ENCODE peak calls at places on chromosomes 11 and 22, in five cellular contexts. One of them, this sample, is unnamed. For H3K27me3 and H3K36me3, the result is how much of the 10 kb centered on the place peaks cover.

GRCh38 chr22:33883561-33883960 is 36.7 kb downstream of the LARGE1 start:
- DNase-seq in colonic mucosa: no peak
- DNase-seq in HCT116: no peak
- DNase-seq in thyroid gland: no peak
- DNase-seq in fibroblast of lung: peak
- DNase-seq in this sample: no peak

GRCh38 chr11:130070109-130070828 is 575 bp downstream of the APLP2 start:
- DNase-seq in colonic mucosa: peak
- DNase-seq in fibroblast of lung: peak
- DNase-seq in thyroid gland: peak
- DNase-seq in HCT116: no peak
- DNase-seq in this sample: peak

GRCh38 chr11:70525006-70525405 is 126.7 kb downstream of the CTTN start:
- DNase-seq in colonic mucosa: no peak
- DNase-seq in fibroblast of lung: no peak
- DNase-seq in thyroid gland: no peak
- DNase-seq in HCT116: no peak
- DNase-seq in this sample: no peak

GRCh38 chr22:37032535-37033460 is 13.3 kb downstream of the MPST start:
- DNase-seq in fibroblast of lung: peak
- DNase-seq in thyroid gland: peak
- DNase-seq in colonic mucosa: peak
- DNase-seq in HCT116: no peak
- DNase-seq in this sample: no peak

GRCh38 chr22:33054276-33054675 is 3.9 kb downstream of the SYN3 start:
- DNase-seq in colonic mucosa: no peak
- DNase-seq in HCT116: no peak
- DNase-seq in thyroid gland: no peak
- DNase-seq in fibroblast of lung: no peak
- DNase-seq in this sample: no peak

GRCh38 chr11:107040447-107041444 is 22.5 kb upstream of the GUCY1A2 start:
- DNase-seq in colonic mucosa: no peak
- DNase-seq in HCT116: no peak
- DNase-seq in thyroid gland: no peak
- DNase-seq in fibroblast of lung: peak
- DNase-seq in this sample: no peak

GRCh38 chr11:65204646-65205601 is 23.2 kb downstream of the CAPN1 start:
- DNase-seq in colonic mucosa: no peak
- DNase-seq in thyroid gland: no peak
- DNase-seq in HCT116: no peak
- DNase-seq in fibroblast of lung: peak
- DNase-seq in this sample: peak

GRCh38 chr11:70833554-70833953 is 418.8 kb downstream of the SHANK2 start:
- DNase-seq in colonic mucosa: no peak
- DNase-seq in fibroblast of lung: no peak
- DNase-seq in thyroid gland: no peak
- DNase-seq in HCT116: no peak
- DNase-seq in this sample: no peak

GRCh38 chr11:57476883-57477506 is 16.7 kb downstream of the RTN4RL2 start:
- DNase-seq in fibroblast of lung: peak
- DNase-seq in thyroid gland: no peak
- DNase-seq in HCT116: no peak
- DNase-seq in colonic mucosa: peak
- DNase-seq in this sample: no peak

GRCh38 chr11:121767433-121767832 is 314.7 kb upstream of the SORL1-AS1 start:
- DNase-seq in fibroblast of lung: no peak
- DNase-seq in thyroid gland: no peak
- DNase-seq in HCT116: no peak
- DNase-seq in colonic mucosa: no peak
- DNase-seq in this sample: no peak

GRCh38 chr11:32792948-32793475 is 1.4 kb downstream of the CCDC73 start:
- DNase-seq in thyroid gland: peak
- DNase-seq in fibroblast of lung: peak
- DNase-seq in HCT116: peak
- DNase-seq in colonic mucosa: peak
- DNase-seq in this sample: peak

GRCh38 chr22:43110444-43110926 is at the start of gene BIK:
- DNase-seq in fibroblast of lung: no peak
- DNase-seq in thyroid gland: peak
- DNase-seq in HCT116: no peak
- DNase-seq in colonic mucosa: peak
- DNase-seq in this sample: peak
- H3K27me3 ChIP-seq in fibroblast of lung: under half
- H3K27me3 ChIP-seq in thyroid gland: under half
- H3K27me3 ChIP-seq in HCT116: under half
- H3K27me3 ChIP-seq in colonic mucosa: under half
- H3K27me3 ChIP-seq in this sample: under half

DNA sequence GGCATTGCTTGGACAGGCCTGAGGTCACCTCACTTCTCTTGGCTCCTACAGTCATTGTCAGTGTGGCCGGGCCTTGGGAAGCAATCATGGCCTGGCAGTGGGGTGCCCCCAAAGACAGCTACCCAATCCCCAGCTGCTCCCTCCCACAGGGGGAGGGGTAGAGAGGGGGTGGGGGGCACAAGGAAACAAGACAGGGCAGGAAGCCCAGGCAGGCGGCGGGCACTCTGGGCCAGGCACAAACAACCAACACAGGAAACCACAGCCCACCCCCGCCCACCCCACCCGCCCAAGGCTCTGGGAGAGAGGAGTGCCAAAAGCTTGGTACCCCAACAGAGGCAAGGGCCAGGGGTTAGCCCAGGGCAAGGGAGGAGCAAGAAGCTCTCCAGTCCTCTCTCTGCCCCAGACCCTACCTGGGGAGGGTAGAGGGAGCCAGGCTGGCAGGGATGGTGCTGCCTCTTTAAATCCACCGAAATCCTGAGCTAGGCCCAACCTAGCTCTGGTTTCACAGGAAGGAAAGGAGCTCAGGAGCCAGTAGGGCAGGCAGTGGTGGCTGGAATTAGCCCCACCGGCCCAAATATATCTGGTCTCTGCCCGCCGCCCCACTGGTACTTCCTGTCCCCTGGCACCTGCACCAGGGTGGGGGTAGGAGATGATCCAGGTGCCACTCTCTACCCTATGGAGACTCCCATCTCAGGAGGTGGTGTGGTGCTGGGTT is 12.2 kb downstream of the BCL9L start:
- DNase-seq in fibroblast of lung: no peak
- DNase-seq in colonic mucosa: no peak
- DNase-seq in HCT116: no peak
- DNase-seq in thyroid gland: peak
- DNase-seq in this sample: no peak
- H3K4me3 ChIP-seq in fibroblast of lung: peak
- H3K4me3 ChIP-seq in colonic mucosa: no peak
- H3K4me3 ChIP-seq in HCT116: peak
- H3K4me3 ChIP-seq in thyroid gland: no peak
- H3K4me3 ChIP-seq in this sample: peak

GRCh38 chr11:134158023-134158422 is 65.7 kb downstream of the NCAPD3 start:
- DNase-seq in colonic mucosa: no peak
- DNase-seq in HCT116: no peak
- DNase-seq in fibroblast of lung: no peak
- DNase-seq in thyroid gland: no peak
- DNase-seq in this sample: no peak
- H3K36me3 ChIP-seq in colonic mucosa: under half
- H3K36me3 ChIP-seq in HCT116: under half
- H3K36me3 ChIP-seq in fibroblast of lung: under half
- H3K36me3 ChIP-seq in thyroid gland: under half
- H3K36me3 ChIP-seq in this sample: under half

GRCh38 chr11:67355794-67356550 is 2.6 kb upstream of the POLD4 start:
- DNase-seq in colonic mucosa: peak
- DNase-seq in fibroblast of lung: no peak
- DNase-seq in thyroid gland: no peak
- DNase-seq in HCT116: no peak
- DNase-seq in this sample: no peak

GRCh38 chr11:67355023-67355793 is 1.9 kb upstream of the POLD4 start:
- DNase-seq in thyroid gland: no peak
- DNase-seq in HCT116: no peak
- DNase-seq in fibroblast of lung: no peak
- DNase-seq in colonic mucosa: no peak
- DNase-seq in this sample: no peak

GRCh38 chr11:67356867-67357561 is 3.7 kb upstream of the POLD4 start:
- DNase-seq in fibroblast of lung: peak
- DNase-seq in colonic mucosa: peak
- DNase-seq in HCT116: no peak
- DNase-seq in thyroid gland: peak
- DNase-seq in this sample: peak

GRCh38 chr11:67356551-67356866 is 3.2 kb upstream of the POLD4 start:
- DNase-seq in fibroblast of lung: no peak
- DNase-seq in HCT116: no peak
- DNase-seq in thyroid gland: no peak
- DNase-seq in colonic mucosa: no peak
- DNase-seq in this sample: no peak

GRCh38 chr11:67357831-67358555 is 4.6 kb upstream of the POLD4 start:
- DNase-seq in fibroblast of lung: peak
- DNase-seq in thyroid gland: peak
- DNase-seq in HCT116: no peak
- DNase-seq in colonic mucosa: peak
- DNase-seq in this sample: no peak
- H3K27me3 ChIP-seq in fibroblast of lung: under half
- H3K27me3 ChIP-seq in thyroid gland: under half
- H3K27me3 ChIP-seq in HCT116: under half
- H3K27me3 ChIP-seq in colonic mucosa: under half
- H3K27me3 ChIP-seq in this sample: under half

GRCh38 chr11:75403037-75403436 is 3.7 kb downstream of the RPS3 start:
- DNase-seq in HCT116: no peak
- DNase-seq in colonic mucosa: no peak
- DNase-seq in thyroid gland: no peak
- DNase-seq in fibroblast of lung: no peak
- DNase-seq in this sample: no peak
- H3K4me3 ChIP-seq in HCT116: no peak
- H3K4me3 ChIP-seq in colonic mucosa: no peak
- H3K4me3 ChIP-seq in thyroid gland: no peak
- H3K4me3 ChIP-seq in fibroblast of lung: no peak
- H3K4me3 ChIP-seq in this sample: no peak

GRCh38 chr11:86185346-86185745 is 59.2 kb upstream of the EED start:
- DNase-seq in HCT116: no peak
- DNase-seq in fibroblast of lung: no peak
- DNase-seq in colonic mucosa: no peak
- DNase-seq in thyroid gland: no peak
- DNase-seq in this sample: no peak
- H3K36me3 ChIP-seq in HCT116: under half
- H3K36me3 ChIP-seq in fibroblast of lung: under half
- H3K36me3 ChIP-seq in colonic mucosa: under half
- H3K36me3 ChIP-seq in thyroid gland: under half
- H3K36me3 ChIP-seq in this sample: under half

GRCh38 chr22:22414266-22414665 is 94.3 kb downstream of the ZNF280B start:
- DNase-seq in fibroblast of lung: no peak
- DNase-seq in colonic mucosa: no peak
- DNase-seq in HCT116: no peak
- DNase-seq in thyroid gland: no peak
- DNase-seq in this sample: no peak
- H3K27me3 ChIP-seq in fibroblast of lung: under half
- H3K27me3 ChIP-seq in colonic mucosa: under half
- H3K27me3 ChIP-seq in HCT116: half or more
- H3K27me3 ChIP-seq in thyroid gland: under half
- H3K27me3 ChIP-seq in this sample: under half

GRCh38 chr11:111936045-111936400 is 1.1 kb upstream of the DIXDC1 start:
- DNase-seq in fibroblast of lung: no peak
- DNase-seq in HCT116: no peak
- DNase-seq in colonic mucosa: no peak
- DNase-seq in thyroid gland: no peak
- DNase-seq in this sample: no peak
- H3K4me3 ChIP-seq in fibroblast of lung: peak
- H3K4me3 ChIP-seq in HCT116: no peak
- H3K4me3 ChIP-seq in colonic mucosa: no peak
- H3K4me3 ChIP-seq in thyroid gland: no peak
- H3K4me3 ChIP-seq in this sample: peak

GRCh38 chr22:30000566-30000965 is 79.7 kb upstream of the HORMAD2 start:
- DNase-seq in fibroblast of lung: peak
- DNase-seq in HCT116: no peak
- DNase-seq in colonic mucosa: no peak
- DNase-seq in thyroid gland: no peak
- DNase-seq in this sample: peak

GRCh38 chr22:30004101-30004500 is 76.2 kb upstream of the HORMAD2 start:
- DNase-seq in HCT116: no peak
- DNase-seq in fibroblast of lung: peak
- DNase-seq in thyroid gland: no peak
- DNase-seq in colonic mucosa: no peak
- DNase-seq in this sample: no peak

GRCh38 chr22:29998627-29999026 is 81.6 kb upstream of the HORMAD2 start:
- DNase-seq in thyroid gland: no peak
- DNase-seq in colonic mucosa: no peak
- DNase-seq in HCT116: no peak
- DNase-seq in fibroblast of lung: no peak
- DNase-seq in this sample: no peak

GRCh38 chr22:30002861-30003489 is 77.3 kb upstream of the HORMAD2 start:
- DNase-seq in colonic mucosa: peak
- DNase-seq in fibroblast of lung: no peak
- DNase-seq in HCT116: no peak
- DNase-seq in thyroid gland: no peak
- DNase-seq in this sample: no peak

DNA sequence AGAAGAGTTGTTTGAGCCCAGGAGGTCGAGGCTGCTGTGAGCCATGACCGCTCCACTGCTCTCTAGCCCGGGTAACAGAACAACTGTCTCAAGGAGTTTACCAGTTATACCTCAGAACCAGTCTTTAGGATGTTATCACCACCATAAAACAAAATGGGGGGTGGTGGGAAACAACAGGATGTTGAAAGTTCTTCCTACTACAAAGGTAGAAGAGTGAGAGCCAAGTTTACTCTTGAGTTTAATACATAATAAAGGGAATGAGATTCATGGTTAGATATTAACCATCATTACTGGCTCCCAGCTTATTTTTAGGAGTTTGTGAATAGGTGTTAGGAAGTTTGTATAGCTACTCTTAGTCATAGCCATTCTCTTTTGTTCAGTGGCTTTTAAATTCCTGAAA is 78.8 kb upstream of the HORMAD2 start:
- DNase-seq in thyroid gland: no peak
- DNase-seq in fibroblast of lung: no peak
- DNase-seq in colonic mucosa: peak
- DNase-seq in HCT116: no peak
- DNase-seq in this sample: no peak
- H3K36me3 ChIP-seq in thyroid gland: under half
- H3K36me3 ChIP-seq in fibroblast of lung: under half
- H3K36me3 ChIP-seq in colonic mucosa: under half
- H3K36me3 ChIP-seq in HCT116: under half
- H3K36me3 ChIP-seq in this sample: under half

DNA sequence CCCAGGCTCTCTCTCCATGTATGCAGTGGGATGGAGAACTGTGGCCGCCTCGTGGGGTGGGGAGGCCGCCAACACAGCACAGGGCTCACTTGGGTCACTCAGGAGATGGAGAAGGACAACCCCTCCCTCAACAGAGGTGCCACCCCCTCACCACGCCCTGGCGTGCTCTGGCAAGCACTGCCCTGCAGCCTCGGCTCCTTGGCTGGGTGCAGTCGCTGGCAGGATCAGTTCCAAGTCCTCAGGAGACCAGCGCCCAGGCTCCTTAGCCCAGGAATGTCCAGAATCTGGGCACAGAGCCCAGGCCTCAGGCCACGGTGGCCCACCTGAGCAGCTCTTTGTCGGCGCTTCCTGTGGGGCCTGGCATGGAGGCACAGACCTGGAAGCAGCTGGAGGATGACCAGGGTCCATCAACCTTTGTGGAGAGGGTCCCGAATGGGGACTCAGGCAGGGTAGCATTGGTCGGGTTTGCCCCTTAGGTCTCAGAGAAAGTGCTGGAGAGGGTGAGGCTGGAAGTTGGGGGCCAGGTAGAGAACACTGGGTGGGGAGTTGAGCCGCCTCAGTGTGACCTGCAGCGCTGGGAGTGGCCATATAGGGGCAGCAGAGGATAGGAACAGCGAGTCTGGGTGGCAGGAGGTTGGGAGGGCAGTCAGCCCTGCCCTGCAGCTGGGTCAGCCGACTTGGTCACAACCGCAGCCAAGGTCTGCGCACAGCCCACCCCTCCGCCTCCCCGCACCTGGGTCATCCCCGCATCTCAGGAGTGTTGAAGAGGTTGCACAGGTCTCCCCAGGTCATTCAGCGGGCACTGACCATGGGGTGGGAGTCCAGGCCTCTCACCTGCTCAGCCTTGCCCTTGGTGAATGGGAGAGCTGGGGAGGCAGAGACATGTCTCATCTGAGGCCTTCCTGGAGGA is 8.2 kb downstream of the SUSD2 start:
- DNase-seq in fibroblast of lung: peak
- DNase-seq in HCT116: no peak
- DNase-seq in colonic mucosa: peak
- DNase-seq in thyroid gland: peak
- DNase-seq in this sample: no peak
- H3K27me3 ChIP-seq in fibroblast of lung: under half
- H3K27me3 ChIP-seq in HCT116: under half
- H3K27me3 ChIP-seq in colonic mucosa: under half
- H3K27me3 ChIP-seq in thyroid gland: under half
- H3K27me3 ChIP-seq in this sample: under half